ENCODE peak calls at places on chromosomes 2 and 18, in six cellular contexts. W is A549, H is GM12878, Z is K562, N is HepG2, J is H1. I is an unnamed sample.

GRCh38 chr2:16329421-16329820 is 336.2 kb downstream of the CYRIA start:
- DNase-seq in H (no peak), Z (no peak), J (no peak), W (no peak), N (no peak), I (no peak)

GRCh38 chr2:241539616-241540374 is 18.8 kb upstream of the BOK start:
- DNase-seq in N (no peak), Z (no peak), H (no peak), J (no peak), W (no peak), I (no peak)

GRCh38 chr2:64025741-64026140 is 6.5 kb upstream of the VPS54 start:
- DNase-seq in J (no peak), H (no peak), W (no peak), N (no peak), Z (no peak), I (no peak)

GRCh38 chr2:30149513-30149912 is 2.7 kb downstream of the YPEL5 start:
- DNase-seq in W (no peak), N (peak; percentile 59), Z (no peak), J (no peak), H (no peak), I (no peak)

GRCh38 chr18:57441395-57441794 is 6.2 kb downstream of the ONECUT2 start:
- DNase-seq in H (no peak), W (no peak), Z (no peak), J (no peak), N (no peak), I (no peak)

GRCh38 chr18:53941601-53942335 is 282.7 kb downstream of the MBD2 start:
- DNase-seq in W (peak; percentile 17), N (no peak), J (no peak), H (no peak), Z (no peak), I (no peak)

GRCh38 chr2:2828774-2829368 is 497.8 kb upstream of the MYT1L start:
- DNase-seq in J (no peak), H (no peak), Z (no peak), N (no peak), W (no peak), I (no peak)

GRCh38 chr2:37283207-37283606 is 41.4 kb downstream of the PRKD3 start:
- DNase-seq in J (no peak), N (no peak), W (no peak), H (no peak), Z (no peak), I (no peak)

GRCh38 chr18:28365406-28365805 is 188.5 kb upstream of the CDH2 start:
- DNase-seq in J (no peak), Z (no peak), H (no peak), N (no peak), W (no peak), I (no peak)

GRCh38 chr2:215828528-215829184 is 184.7 kb downstream of the MREG start:
- DNase-seq in J (peak; percentile 50), W (peak; percentile 83), Z (peak; percentile 34), H (no peak), N (peak; percentile 81), I (peak; percentile 46)

GRCh38 chr2:169961911-169962310 is 134.7 kb downstream of the UBR3 start:
- DNase-seq in J (no peak), N (no peak), Z (no peak), H (no peak), W (no peak), I (no peak)

GRCh38 chr2:197204855-197205254 is 105.7 kb downstream of the ANKRD44 start:
- DNase-seq in J (no peak), Z (no peak), H (no peak), N (no peak), W (no peak), I (no peak)

GRCh38 chr2:221572180-221572820 is at the start of gene EPHA4:
- DNase-seq in W (peak; percentile 79), N (no peak), H (no peak), Z (peak; percentile 70), J (no peak), I (peak; percentile 93)

GRCh38 chr2:79831919-79832318 is 319.1 kb downstream of the CTNNA2 start:
- DNase-seq in H (no peak), N (no peak), W (no peak), Z (no peak), J (no peak), I (no peak)

GRCh38 chr2:126698991-126699390 is 43.0 kb downstream of the GYPC start:
- DNase-seq in W (no peak), H (no peak), N (no peak), J (no peak), Z (no peak), I (no peak)

GRCh38 chr2:240191001-240191400 is 50.5 kb upstream of the OTOS start:
- DNase-seq in Z (no peak), H (no peak), N (no peak), W (no peak), J (no peak), I (no peak)

GRCh38 chr2:187078297-187078696 is 229.3 kb upstream of the ZSWIM2 start:
- DNase-seq in J (no peak), N (peak; percentile 23), H (no peak), Z (no peak), W (peak; percentile 6), I (no peak)

GRCh38 chr2:239309398-239310245 is 91.2 kb downstream of the HDAC4 start:
- DNase-seq in N (no peak), W (no peak), Z (no peak), J (no peak), H (no peak), I (peak; percentile 76)

GRCh38 chr2:153163055-153163454 is 315.5 kb downstream of the RPRM start:
- DNase-seq in W (peak; percentile 56), J (peak; percentile 5), N (peak; percentile 76), Z (no peak), H (no peak), I (peak; percentile 39)

GRCh38 chr2:130341562-130342019 is 1.1 kb upstream of the IMP4 start:
- DNase-seq in J (no peak), H (no peak), N (no peak), Z (peak; percentile 35), W (no peak), I (no peak)

GRCh38 chr18:48891721-48892120 is 59.0 kb downstream of the SMAD7 start:
- DNase-seq in Z (no peak), J (no peak), N (no peak), H (no peak), W (no peak), I (no peak)

GRCh38 chr2:2809771-2810170 is 478.7 kb upstream of the MYT1L start:
- DNase-seq in W (no peak), H (no peak), J (no peak), Z (no peak), N (no peak), I (no peak)

GRCh38 chr2:226307440-226308365 is 491.9 kb downstream of the IRS1 start:
- DNase-seq in N (no peak), H (no peak), Z (no peak), J (no peak), W (no peak), I (no peak)

GRCh38 chr18:6488956-6489355 is 74.2 kb upstream of the L3MBTL4 start:
- DNase-seq in W (no peak), H (no peak), J (no peak), Z (no peak), N (no peak), I (no peak)

GRCh38 chr18:13563390-13563805 is 163.0 kb downstream of the FAM210A start:
- DNase-seq in Z (no peak), W (no peak), J (no peak), H (no peak), N (no peak), I (no peak)

GRCh38 chr2:137888845-137889244 is 75.4 kb upstream of the HNMT start:
- DNase-seq in W (peak; percentile 61), J (peak; percentile 13), Z (no peak), H (no peak), N (peak; percentile 63), I (peak; percentile 25)

DNA sequence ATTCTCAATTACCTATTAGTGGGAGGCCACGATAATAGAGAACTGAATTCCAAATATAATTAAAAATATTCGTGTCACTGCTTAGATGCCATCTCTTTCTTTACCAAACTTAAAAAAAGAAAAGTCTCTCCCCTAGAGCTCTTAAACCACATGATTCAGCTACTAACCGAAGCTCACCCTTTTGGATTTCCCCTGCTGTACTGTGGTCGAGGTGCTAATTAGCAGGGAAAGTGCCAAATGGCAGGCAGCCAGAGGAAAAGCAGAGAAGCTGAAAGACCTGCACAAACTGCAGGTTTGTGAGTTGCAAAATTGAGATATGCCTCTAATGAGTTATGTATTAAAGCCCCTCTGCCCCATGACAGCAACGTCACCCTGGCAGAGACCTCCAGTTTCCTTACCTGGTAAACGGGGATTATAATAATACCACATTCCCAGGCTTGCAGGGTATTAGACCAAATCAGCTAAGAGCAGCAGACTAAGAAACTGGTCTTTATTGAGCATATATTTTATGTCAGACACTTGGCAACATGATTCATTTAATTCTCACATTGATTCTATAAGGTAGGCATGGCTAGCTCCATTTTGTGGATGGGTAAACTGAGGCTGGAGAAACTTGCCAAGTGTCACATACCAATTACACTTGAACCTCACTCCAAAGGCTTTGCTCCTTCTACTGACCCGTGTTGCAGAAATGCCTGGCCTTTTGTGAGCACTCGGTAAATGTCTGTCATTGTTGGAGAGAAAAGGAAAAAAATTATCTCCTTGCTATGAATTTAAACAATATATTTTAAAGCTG is 259.7 kb downstream of the LPIN1 start:
- DNase-seq in Z (no peak), N (no peak), J (no peak), W (no peak), H (peak; percentile 89), I (no peak)
- TF ChIP-seq CHD2 in Z (no peak), N (no peak), J (no peak), W (no peak), H (peak; percentile 70), I (no peak)

GRCh38 chr2:52879561-52879960 is 888.0 kb upstream of the CHAC2 start:
- DNase-seq in Z (no peak), N (no peak), J (no peak), W (peak; percentile 52), H (no peak), I (no peak)
- TF ChIP-seq CHD2 in Z (no peak), N (no peak), J (no peak), W (no peak), H (no peak), I (no peak)

GRCh38 chr18:31189757-31190156 is 27.1 kb upstream of the DSC1 start:
- DNase-seq in Z (no peak), W (no peak), H (no peak), J (no peak), N (no peak), I (no peak)

GRCh38 chr18:31183302-31183701 is 20.6 kb upstream of the DSC1 start:
- DNase-seq in H (no peak), J (no peak), N (no peak), W (no peak), Z (no peak), I (no peak)

GRCh38 chr18:31190919-31191318 is 28.3 kb upstream of the DSC1 start:
- DNase-seq in Z (no peak), W (no peak), H (no peak), J (no peak), N (no peak), I (no peak)

GRCh38 chr18:31185551-31185950 is 22.9 kb upstream of the DSC1 start:
- DNase-seq in H (no peak), J (no peak), W (peak; percentile 35), N (peak; percentile 63), Z (no peak), I (no peak)
- TF ChIP-seq CHD2 in H (no peak), J (no peak), W (no peak), N (no peak), Z (no peak), I (no peak)

GRCh38 chr2:237652854-237653253 is 25.5 kb downstream of the LRRFIP1 start:
- DNase-seq in N (no peak), H (no peak), J (no peak), W (no peak), Z (no peak), I (no peak)
- TF ChIP-seq CHD2 in N (no peak), H (no peak), J (no peak), W (no peak), Z (no peak), I (no peak)

GRCh38 chr18:7946724-7947377 is 379.7 kb downstream of the PTPRM start:
- DNase-seq in J (no peak), N (no peak), H (no peak), Z (no peak), W (peak; percentile 79), I (peak; percentile 37)
- TF ChIP-seq CHD2 in J (no peak), N (no peak), H (no peak), Z (no peak), W (no peak), I (no peak)